ENCODE peak calls at places on chromosomes 7 and 10, in seven cellular contexts. J, Q, E, U, D, I and O are unnamed samples. For H3K36me3 and H3K27me3, the result is how much of the 10 kb centered on the place peaks cover.

GRCh38 chr10:131788386-131788785 is 112.4 kb upstream of the PPP2R2D start:
- DNase-seq in E (no peak), J (peak), Q (no peak), I (peak), D (no peak), U (no peak), O (no peak)

GRCh38 chr7:73988197-73988596 is 39.8 kb upstream of the ELN start:
- DNase-seq in J (no peak), E (no peak), Q (no peak), D (no peak), U (peak), I (no peak), O (no peak)

GRCh38 chr7:80347173-80347572 is 164.7 kb downstream of the GNAT3 start:
- DNase-seq in J (no peak), Q (no peak), E (peak), I (no peak), U (no peak), D (peak), O (no peak)

GRCh38 chr7:137354361-137354760 is 10.8 kb upstream of the PTN start:
- DNase-seq in J (no peak), I (peak), E (no peak), D (no peak), U (no peak), Q (no peak), O (peak)

GRCh38 chr10:132891313-132891712 is 51.1 kb downstream of the CFAP46 start:
- DNase-seq in D (no peak), J (peak), E (no peak), Q (peak), I (no peak), U (no peak), O (no peak)

GRCh38 chr7:20331231-20331880 is 656 bp downstream of the ITGB8 start:
- DNase-seq in U (no peak), I (peak), D (peak), E (no peak), J (peak), Q (peak), O (peak)

GRCh38 chr7:152869041-152869676 is 109.6 kb downstream of the ACTR3B start:
- DNase-seq in J (no peak), I (no peak), E (no peak), D (no peak), Q (no peak), U (no peak), O (no peak)

GRCh38 chr10:98664329-98665042 is 217.8 kb upstream of the HPS1 start:
- DNase-seq in J (no peak), I (no peak), E (peak), D (peak), Q (no peak), U (peak), O (no peak)

GRCh38 chr10:58740620-58741369 is 228.1 kb downstream of the BICC1 start:
- DNase-seq in U (no peak), D (no peak), Q (no peak), I (no peak), J (no peak), E (no peak), O (no peak)

GRCh38 chr7:5690931-5691461 is 90.5 kb downstream of the RNF216 start:
- DNase-seq in D (peak), I (no peak), E (peak), J (no peak), U (peak), Q (peak), O (no peak)

GRCh38 chr7:5692845-5693278 is 88.6 kb downstream of the RNF216 start:
- DNase-seq in I (no peak), E (peak), D (no peak), J (no peak), U (peak), Q (no peak), O (peak)

GRCh38 chr7:5693529-5693928 is 87.9 kb downstream of the RNF216 start:
- DNase-seq in J (no peak), I (no peak), D (peak), Q (no peak), U (peak), E (peak), O (no peak)

GRCh38 chr7:5691536-5692090 is 89.8 kb downstream of the RNF216 start:
- DNase-seq in I (no peak), Q (no peak), D (no peak), J (no peak), U (no peak), E (peak), O (no peak)

DNA sequence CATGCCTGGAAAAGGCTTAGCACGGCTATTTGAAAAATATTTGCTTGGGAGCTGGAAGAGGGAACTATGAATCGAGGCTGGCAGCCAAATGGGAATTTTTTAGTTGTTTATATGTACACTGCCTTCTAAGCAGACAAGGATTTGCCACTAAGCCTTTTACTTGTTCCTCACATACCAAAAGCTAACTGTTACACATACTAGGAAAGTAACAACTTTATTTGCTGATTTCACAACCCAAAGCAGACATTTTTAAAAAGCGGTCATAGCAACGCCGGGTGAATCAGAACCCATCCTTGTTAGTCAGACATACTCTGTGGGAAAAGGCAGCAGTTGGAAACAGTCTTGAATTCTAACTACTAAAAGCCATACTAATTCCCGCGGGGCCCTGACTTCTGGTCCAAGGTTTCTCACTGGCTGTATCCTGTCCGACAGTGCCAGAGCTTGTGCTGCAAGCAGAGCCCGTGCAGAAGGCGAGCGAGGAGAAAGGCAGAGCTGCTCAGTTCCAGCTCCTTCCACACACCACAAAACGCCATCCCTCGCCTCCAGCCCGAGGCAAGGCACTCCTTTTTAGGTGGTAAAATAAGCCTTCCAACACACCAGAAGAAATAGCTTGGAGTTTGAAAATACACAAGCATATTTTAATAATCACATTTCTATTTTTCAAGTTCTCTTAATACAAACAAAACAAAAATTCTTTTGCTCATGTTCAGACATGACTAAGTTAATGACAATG is 89.2 kb downstream of the RNF216 start:
- DNase-seq in E (peak), J (peak), U (peak), D (peak), Q (peak), I (peak), O (peak)
- H3K4me3 ChIP-seq in E (peak), J (no peak), U (peak), D (no peak), Q (no peak), I (no peak), O (no peak)

GRCh38 chr7:135950429-135950828 is 26.7 kb downstream of the MTPN start:
- DNase-seq in D (no peak), I (no peak), E (no peak), U (no peak), J (no peak), Q (no peak), O (no peak)
- H3K36me3 ChIP-seq in D (under half), I (under half), E (under half), U (under half), J (under half), Q (under half), O (under half)

DNA sequence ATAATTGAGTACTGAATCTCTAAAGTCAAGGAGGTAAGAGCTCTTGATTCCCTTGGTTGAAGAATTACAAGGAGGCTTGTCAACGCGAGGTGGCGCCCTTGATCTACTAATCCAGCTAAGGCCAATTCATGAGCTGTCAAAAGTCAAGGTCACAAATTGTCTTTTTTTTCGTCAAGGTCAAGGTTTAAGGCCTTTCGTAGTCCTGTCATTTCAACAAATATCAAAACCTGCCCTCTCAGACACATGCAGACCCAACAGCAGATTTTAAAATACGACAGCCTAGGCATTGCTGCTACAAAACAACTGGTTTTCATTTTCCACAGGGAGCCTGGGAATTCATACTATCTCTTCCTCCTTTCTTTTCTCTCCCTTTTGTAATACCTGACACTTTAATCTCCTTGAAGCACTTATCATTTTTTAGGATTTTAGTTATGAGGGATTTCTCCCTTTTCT is 3.6 kb downstream of the HOXA13 start:
- DNase-seq in Q (peak), J (peak), I (peak), E (peak), U (peak), D (peak), O (peak)
- H3K27me3 ChIP-seq in Q (under half), J (under half), I (half or more), E (half or more), U (half or more), D (half or more), O (under half)

GRCh38 chr10:114474989-114475388 is 70.7 kb upstream of the AFAP1L2 start:
- DNase-seq in Q (no peak), E (no peak), D (no peak), I (no peak), J (no peak), U (no peak), O (no peak)

GRCh38 chr10:114470956-114471905 is 66.9 kb upstream of the AFAP1L2 start:
- DNase-seq in J (peak), U (peak), E (peak), I (peak), D (peak), Q (peak), O (peak)

GRCh38 chr10:114472874-114473248 is 68.6 kb upstream of the AFAP1L2 start:
- DNase-seq in U (no peak), Q (no peak), J (no peak), I (no peak), E (no peak), D (no peak), O (no peak)

GRCh38 chr10:114473776-114474175 is 69.5 kb upstream of the AFAP1L2 start:
- DNase-seq in E (no peak), Q (no peak), J (no peak), U (no peak), D (no peak), I (peak), O (no peak)

GRCh38 chr10:114471906-114472873 is 67.9 kb upstream of the AFAP1L2 start:
- DNase-seq in D (peak), U (no peak), J (no peak), E (peak), Q (no peak), I (peak), O (no peak)
- H3K4me3 ChIP-seq in D (no peak), U (no peak), J (no peak), E (no peak), Q (no peak), I (no peak), O (no peak)

GRCh38 chr7:44964384-44964830 is 14.4 kb downstream of the MYO1G start:
- DNase-seq in E (no peak), D (no peak), Q (no peak), I (no peak), J (peak), U (no peak), O (no peak)
- H3K36me3 ChIP-seq in E (under half), D (under half), Q (under half), I (under half), J (under half), U (under half), O (under half)

DNA sequence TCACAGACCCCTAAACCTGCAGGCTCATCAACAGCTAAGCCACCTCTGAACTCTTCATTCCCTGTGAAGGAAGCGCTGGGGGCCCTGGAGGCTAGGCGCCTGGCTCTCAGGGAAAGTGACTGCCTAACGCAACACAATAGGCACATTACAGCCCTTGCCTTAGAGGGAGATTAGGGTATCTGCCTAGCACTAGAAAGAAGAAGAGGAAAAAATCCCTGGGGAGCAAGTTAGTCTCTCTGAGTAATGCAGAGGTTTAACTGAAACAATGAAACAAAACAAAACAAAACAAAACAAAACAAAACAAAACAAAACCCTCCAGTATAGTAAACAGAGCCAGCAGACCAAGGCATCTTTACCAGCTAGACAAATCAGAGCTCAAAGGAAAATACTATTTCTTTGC is 2.6 kb downstream of the ZNF777 start:
- DNase-seq in I (no peak), Q (no peak), E (no peak), U (no peak), D (no peak), J (no peak), O (no peak)
- H3K27me3 ChIP-seq in I (under half), Q (under half), E (under half), U (under half), D (under half), J (under half), O (under half)

DNA sequence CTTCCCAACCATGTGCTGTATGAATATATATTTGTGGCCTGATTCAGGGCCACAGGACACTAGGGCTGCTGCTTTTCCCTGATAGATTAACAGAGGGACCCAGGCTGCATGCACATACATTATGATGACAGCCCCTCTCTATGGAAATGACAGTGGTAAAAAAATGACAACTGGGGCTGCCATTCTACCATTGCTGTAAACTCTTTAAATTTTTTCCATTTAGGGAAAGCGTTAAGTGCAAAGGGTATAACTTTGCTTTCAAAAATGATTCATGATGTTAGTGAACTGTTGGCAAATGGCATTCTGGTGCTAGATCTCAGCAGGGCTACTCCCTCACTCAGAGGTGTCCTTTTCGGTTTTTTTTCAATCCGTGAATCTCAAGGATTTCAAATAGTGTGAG is 4.2 kb downstream of the CTBP2 start:
- DNase-seq in J (no peak), U (no peak), I (no peak), D (no peak), Q (no peak), E (peak), O (no peak)
- H3K4me3 ChIP-seq in J (no peak), U (peak), I (no peak), D (no peak), Q (no peak), E (no peak), O (peak)

GRCh38 chr7:128997161-128997560 is 57.8 kb downstream of the TNPO3 start:
- DNase-seq in U (peak), J (no peak), D (no peak), I (no peak), E (no peak), Q (no peak), O (peak)
- H3K36me3 ChIP-seq in U (under half), J (under half), D (under half), I (under half), E (under half), Q (under half), O (under half)